ENCODE peak calls at places on chromosome 9, in five cellular contexts. R, I, N, S and L are unnamed samples.

GRCh38 chr9:71806916-71807315 is 38.6 kb upstream of the CEMIP2 start:
- DNase-seq in R (peak), I (peak), N (peak), S (peak), L (no peak)

GRCh38 chr9:70539526-70539925 is 125.1 kb upstream of the KLF9 start:
- DNase-seq in I (no peak), R (no peak), N (no peak), S (no peak), L (no peak)

GRCh38 chr9:115997923-115998322 is 155.7 kb upstream of the PAPPA start:
- DNase-seq in R (no peak), S (peak), I (no peak), N (no peak), L (no peak)

GRCh38 chr9:134660407-134660806 is 18.8 kb downstream of the COL5A1 start:
- DNase-seq in R (no peak), N (no peak), S (no peak), I (no peak), L (no peak)

GRCh38 chr9:73799446-73799845 is 647.8 kb downstream of the ANXA1 start:
- DNase-seq in N (no peak), R (no peak), S (no peak), I (no peak), L (no peak)

GRCh38 chr9:133553123-133553522 is 18.6 kb downstream of the ADAMTSL2 start:
- DNase-seq in N (no peak), R (no peak), S (no peak), I (no peak), L (no peak)

GRCh38 chr9:89178162-89179120 is at the start of gene SHC3:
- DNase-seq in R (no peak), N (peak), S (peak), I (peak), L (no peak)

GRCh38 chr9:120583958-120584369 is 4.0 kb upstream of the CDK5RAP2 start:
- DNase-seq in N (no peak), S (peak), I (no peak), R (peak), L (peak)

GRCh38 chr9:3296536-3296935 is 229.3 kb downstream of the RFX3 start:
- DNase-seq in R (no peak), S (no peak), I (no peak), N (no peak), L (no peak)

GRCh38 chr9:72362118-72362531 is 2.9 kb downstream of the ZFAND5 start:
- DNase-seq in N (no peak), S (peak), I (no peak), R (no peak), L (no peak)

GRCh38 chr9:137454145-137454505 is 5.0 kb downstream of the NSMF start:
- DNase-seq in I (peak), S (peak), N (peak), R (peak), L (peak)

GRCh38 chr9:76526026-76526425 is 67.0 kb downstream of the GCNT1 start:
- DNase-seq in N (no peak), S (no peak), I (no peak), R (no peak), L (no peak)

GRCh38 chr9:3960661-3961144 is 339.2 kb downstream of the GLIS3 start:
- DNase-seq in S (peak), I (no peak), N (peak), R (no peak), L (no peak)

GRCh38 chr9:69200071-69200470 is 26.0 kb downstream of the TJP2 start:
- DNase-seq in R (no peak), I (no peak), N (no peak), S (no peak), L (peak)

GRCh38 chr9:94974154-94974860 is 247.8 kb downstream of the AOPEP start:
- DNase-seq in S (no peak), I (no peak), N (no peak), R (no peak), L (no peak)

GRCh38 chr9:95572370-95573151 is 55.8 kb upstream of the PTCH1 start:
- DNase-seq in I (no peak), S (peak), R (peak), N (no peak), L (no peak)

GRCh38 chr9:97848582-97849237 is 4.3 kb upstream of the FOXE1 start:
- DNase-seq in N (no peak), S (no peak), I (peak), R (no peak), L (peak)

GRCh38 chr9:81317223-81317622 is 372.1 kb downstream of the TLE1 start:
- DNase-seq in S (no peak), I (no peak), N (no peak), R (no peak), L (no peak)

GRCh38 chr9:88713022-88713421 is 178.0 kb downstream of the NXNL2 start:
- DNase-seq in R (no peak), I (no peak), N (no peak), S (no peak), L (no peak)

GRCh38 chr9:111913159-111913558 is 16.5 kb downstream of the UGCG start:
- DNase-seq in N (no peak), R (no peak), I (no peak), S (no peak), L (no peak)

GRCh38 chr9:78383130-78383529 is 86.2 kb downstream of the PSAT1 start:
- DNase-seq in R (no peak), N (no peak), I (no peak), S (peak), L (no peak)

GRCh38 chr9:129253820-129254381 is 75.8 kb upstream of the IER5L start:
- DNase-seq in R (peak), I (peak), N (no peak), S (peak), L (peak)

GRCh38 chr9:134455951-134456739 is 129.9 kb downstream of the RXRA start:
- DNase-seq in R (peak), S (peak), N (no peak), I (peak), L (peak)

GRCh38 chr9:99826579-99826978 is 4.9 kb downstream of the NR4A3 start:
- DNase-seq in I (no peak), S (no peak), N (no peak), R (no peak), L (no peak)

GRCh38 chr9:127116946-127117345 is 5.5 kb downstream of the ANGPTL2 start:
- DNase-seq in R (no peak), S (no peak), N (no peak), I (no peak), L (no peak)

GRCh38 chr9:33517373-33517772 is 6.7 kb upstream of the ANKRD18B start:
- DNase-seq in I (no peak), N (no peak), R (no peak), S (peak), L (no peak)

GRCh38 chr9:133115604-133116345 is 5.3 kb downstream of the RALGDS start:
- DNase-seq in I (peak), N (no peak), R (no peak), S (no peak), L (peak)

GRCh38 chr9:95008151-95008771 is 281.8 kb downstream of the AOPEP start:
- DNase-seq in R (no peak), S (peak), I (no peak), N (no peak), L (no peak)

GRCh38 chr9:130196643-130197042 is 24.4 kb downstream of the NCS1 start:
- DNase-seq in S (peak), N (no peak), R (no peak), I (peak), L (no peak)

GRCh38 chr9:76425677-76426453 is 31.6 kb upstream of the RFK start:
- DNase-seq in S (no peak), N (no peak), R (no peak), I (no peak), L (no peak)

GRCh38 chr9:98997580-98997979 is 53.9 kb downstream of the COL15A1 start:
- DNase-seq in S (peak), I (no peak), N (no peak), R (no peak), L (peak)

GRCh38 chr9:129995409-129996160 is 47.4 kb downstream of the FNBP1 start:
- DNase-seq in N (no peak), S (peak), I (no peak), R (no peak), L (no peak)

GRCh38 chr9:76403352-76403751 is 9.1 kb upstream of the RFK start:
- DNase-seq in I (no peak), S (peak), N (no peak), R (peak), L (no peak)

GRCh38 chr9:134170525-134171315 is 6.4 kb upstream of the RNU6ATAC start:
- DNase-seq in R (no peak), I (peak), S (no peak), N (no peak), L (no peak)

GRCh38 chr9:81599837-81600236 is 89.5 kb downstream of the TLE1 start:
- DNase-seq in R (no peak), N (no peak), I (no peak), S (no peak), L (no peak)

GRCh38 chr9:104386020-104386419 is 118.0 kb upstream of the OR13F1 start:
- DNase-seq in N (no peak), R (no peak), S (no peak), I (no peak), L (no peak)

GRCh38 chr9:104388071-104388470 is 116.0 kb upstream of the OR13F1 start:
- DNase-seq in N (no peak), I (no peak), R (no peak), S (no peak), L (no peak)

DNA sequence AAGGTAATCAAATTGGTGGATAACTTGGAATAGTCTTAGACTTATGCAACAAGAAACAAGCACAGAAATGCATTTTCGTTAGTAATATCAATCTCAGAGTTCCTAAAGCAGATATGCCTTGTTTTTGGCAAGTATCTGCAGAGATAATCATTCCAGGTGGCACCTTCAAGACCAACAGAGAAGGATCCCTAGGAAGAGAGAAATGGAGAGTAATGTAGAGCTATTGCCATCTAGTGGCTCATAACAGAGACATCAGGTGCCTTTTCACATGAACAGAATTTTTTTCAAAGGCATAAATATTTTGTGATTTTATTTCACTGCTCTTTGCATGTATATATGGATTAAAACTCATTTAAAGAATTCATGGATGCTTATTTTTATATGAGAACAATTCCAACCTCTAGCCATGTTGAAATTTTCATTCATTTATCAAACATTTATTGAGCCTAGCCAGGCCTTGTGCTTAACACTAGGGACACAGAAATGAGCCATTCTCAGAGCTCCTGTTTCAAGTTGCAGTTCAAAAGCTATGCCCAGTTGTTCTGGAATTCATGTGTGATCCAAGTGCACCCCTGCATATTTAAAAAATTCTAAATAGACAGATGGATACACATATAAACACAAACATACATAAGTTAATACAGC is 117.5 kb upstream of the OR13F1 start:
- DNase-seq in S (peak), N (peak), R (no peak), I (no peak), L (no peak)
- H3K4me3 ChIP-seq in S (no peak), N (no peak), R (no peak), I (no peak), L (no peak)

GRCh38 chr9:5633243-5633642 is 4.3 kb downstream of the RIC1 start:
- DNase-seq in N (no peak), I (no peak), R (no peak), S (peak), L (no peak)

GRCh38 chr9:5632540-5632939 is 3.6 kb downstream of the RIC1 start:
- DNase-seq in N (no peak), S (no peak), R (no peak), I (no peak), L (no peak)

GRCh38 chr9:5629312-5630037 is 568 bp downstream of the RIC1 start:
- DNase-seq in S (peak), R (peak), N (peak), I (peak), L (peak)

GRCh38 chr9:5630038-5630507 is 1.2 kb downstream of the RIC1 start:
- DNase-seq in S (peak), I (no peak), N (peak), R (no peak), L (no peak)

DNA sequence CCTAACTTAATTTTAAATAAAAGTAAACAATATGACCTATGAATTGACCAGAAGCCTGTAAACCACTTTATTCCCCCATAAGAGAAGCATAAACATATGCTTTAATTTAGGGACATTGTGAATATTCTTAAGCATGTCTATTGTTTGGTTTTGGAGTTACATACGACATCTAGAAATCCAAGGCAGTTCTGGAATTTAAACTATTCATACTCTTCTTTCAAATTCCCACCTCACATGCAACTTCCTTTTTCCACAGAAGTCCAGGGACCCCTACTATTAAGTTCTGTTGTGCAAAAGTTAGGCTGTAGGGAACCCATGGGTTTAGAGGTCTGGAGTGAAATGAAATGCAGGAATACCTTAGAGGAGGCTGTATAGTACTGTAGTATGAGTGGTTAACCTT is 2.1 kb downstream of the RIC1 start:
- DNase-seq in S (peak), N (no peak), R (no peak), I (no peak), L (no peak)
- H3K4me3 ChIP-seq in S (no peak), N (peak), R (no peak), I (no peak), L (peak)

GRCh38 chr9:123347289-123348060 is 8.5 kb upstream of the CRB2 start:
- DNase-seq in I (no peak), S (no peak), N (no peak), R (no peak), L (no peak)
- H3K4me3 ChIP-seq in I (no peak), S (no peak), N (no peak), R (no peak), L (no peak)

GRCh38 chr9:16154570-16155078 is 601.8 kb downstream of the CCDC171 start:
- DNase-seq in I (peak), S (no peak), R (no peak), N (no peak), L (no peak)
- H3K4me3 ChIP-seq in I (peak), S (no peak), R (peak), N (peak), L (no peak)

GRCh38 chr9:34810187-34810524 is 100.2 kb upstream of the CCL21 start:
- DNase-seq in N (no peak), S (no peak), R (no peak), I (peak), L (no peak)
- H3K4me3 ChIP-seq in N (no peak), S (no peak), R (peak), I (no peak), L (no peak)

GRCh38 chr9:18360005-18360404 is 113.9 kb upstream of the ADAMTSL1 start:
- DNase-seq in S (no peak), N (no peak), R (no peak), I (no peak), L (no peak)

GRCh38 chr9:18353473-18353872 is 120.5 kb upstream of the ADAMTSL1 start:
- DNase-seq in R (no peak), N (no peak), I (no peak), S (no peak), L (no peak)

GRCh38 chr9:18359335-18359734 is 114.6 kb upstream of the ADAMTSL1 start:
- DNase-seq in S (peak), R (no peak), N (no peak), I (no peak), L (no peak)

GRCh38 chr9:18358325-18358724 is 115.6 kb upstream of the ADAMTSL1 start:
- DNase-seq in I (no peak), R (no peak), N (no peak), S (no peak), L (no peak)

DNA sequence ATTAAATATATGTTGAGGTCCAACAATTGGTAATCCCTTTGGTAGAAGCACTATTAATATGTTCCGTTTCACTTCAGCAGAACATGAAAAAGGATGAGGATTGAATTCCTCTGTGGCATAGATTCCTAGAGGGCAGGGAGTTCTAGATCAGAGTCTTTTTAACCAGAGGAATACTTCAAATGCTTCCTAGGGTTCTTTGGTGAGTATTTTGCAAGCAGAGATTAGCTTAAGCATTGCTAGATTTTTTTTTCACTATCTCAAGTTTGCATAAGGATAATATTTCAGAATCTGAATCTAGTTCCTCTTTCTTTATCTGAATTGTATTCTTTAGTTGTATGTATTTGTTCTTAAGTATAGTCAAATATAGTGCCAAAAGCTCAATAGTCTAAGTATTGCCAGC is 116.6 kb upstream of the ADAMTSL1 start:
- DNase-seq in S (no peak), R (no peak), I (no peak), N (no peak), L (no peak)
- H3K4me3 ChIP-seq in S (no peak), R (no peak), I (no peak), N (no peak), L (no peak)